ENCODE peak calls at places on chromosome 7, in four cellular contexts. One of them, this sample, is unnamed.

GRCh38 chr7:92784935-92785334 is 51.4 kb downstream of the CDK6 start:
- DNase-seq in ovary: no peak
- DNase-seq in HL-60: no peak
- DNase-seq in CD8-positive, alpha-beta T cell: no peak
- DNase-seq in this sample: no peak

GRCh38 chr7:44293561-44294324 is 31.7 kb downstream of the CAMK2B start:
- DNase-seq in CD8-positive, alpha-beta T cell: no peak
- DNase-seq in ovary: peak
- DNase-seq in HL-60: no peak
- DNase-seq in this sample: no peak

GRCh38 chr7:105896407-105896842 is 20.0 kb upstream of the ATXN7L1 start:
- DNase-seq in ovary: no peak
- DNase-seq in CD8-positive, alpha-beta T cell: no peak
- DNase-seq in HL-60: no peak
- DNase-seq in this sample: no peak

GRCh38 chr7:95933618-95934017 is 161.3 kb downstream of the DYNC1I1 start:
- DNase-seq in ovary: no peak
- DNase-seq in CD8-positive, alpha-beta T cell: no peak
- DNase-seq in HL-60: no peak
- DNase-seq in this sample: no peak

GRCh38 chr7:144454256-144455039 is 51.0 kb upstream of the NOBOX start:
- DNase-seq in ovary: no peak
- DNase-seq in CD8-positive, alpha-beta T cell: no peak
- DNase-seq in HL-60: no peak
- DNase-seq in this sample: no peak

GRCh38 chr7:95229301-95229700 is 95.0 kb downstream of the PON1 start:
- DNase-seq in HL-60: no peak
- DNase-seq in ovary: no peak
- DNase-seq in CD8-positive, alpha-beta T cell: no peak
- DNase-seq in this sample: no peak

GRCh38 chr7:102811942-102812678 is 63.3 kb downstream of the FAM185A start:
- DNase-seq in CD8-positive, alpha-beta T cell: no peak
- DNase-seq in ovary: no peak
- DNase-seq in HL-60: peak
- DNase-seq in this sample: no peak

GRCh38 chr7:155947051-155947450 is 134.8 kb upstream of the SHH start:
- DNase-seq in ovary: no peak
- DNase-seq in CD8-positive, alpha-beta T cell: no peak
- DNase-seq in HL-60: no peak
- DNase-seq in this sample: no peak

GRCh38 chr7:40297741-40298311 is 163.0 kb downstream of the SUGCT start:
- DNase-seq in CD8-positive, alpha-beta T cell: no peak
- DNase-seq in ovary: no peak
- DNase-seq in HL-60: no peak
- DNase-seq in this sample: no peak

GRCh38 chr7:130232209-130232608 is 24.5 kb downstream of the SSMEM1 start:
- DNase-seq in ovary: no peak
- DNase-seq in HL-60: no peak
- DNase-seq in CD8-positive, alpha-beta T cell: no peak
- DNase-seq in this sample: no peak

GRCh38 chr7:28096713-28097112 is 83.9 kb downstream of the JAZF1 start:
- DNase-seq in CD8-positive, alpha-beta T cell: no peak
- DNase-seq in HL-60: peak
- DNase-seq in ovary: peak
- DNase-seq in this sample: no peak

GRCh38 chr7:12220321-12221046 is 9.4 kb downstream of the TMEM106B start:
- DNase-seq in ovary: no peak
- DNase-seq in HL-60: no peak
- DNase-seq in CD8-positive, alpha-beta T cell: no peak
- DNase-seq in this sample: no peak

GRCh38 chr7:42099837-42100508 is 137.0 kb downstream of the GLI3 start:
- DNase-seq in HL-60: peak
- DNase-seq in CD8-positive, alpha-beta T cell: no peak
- DNase-seq in ovary: no peak
- DNase-seq in this sample: no peak

DNA sequence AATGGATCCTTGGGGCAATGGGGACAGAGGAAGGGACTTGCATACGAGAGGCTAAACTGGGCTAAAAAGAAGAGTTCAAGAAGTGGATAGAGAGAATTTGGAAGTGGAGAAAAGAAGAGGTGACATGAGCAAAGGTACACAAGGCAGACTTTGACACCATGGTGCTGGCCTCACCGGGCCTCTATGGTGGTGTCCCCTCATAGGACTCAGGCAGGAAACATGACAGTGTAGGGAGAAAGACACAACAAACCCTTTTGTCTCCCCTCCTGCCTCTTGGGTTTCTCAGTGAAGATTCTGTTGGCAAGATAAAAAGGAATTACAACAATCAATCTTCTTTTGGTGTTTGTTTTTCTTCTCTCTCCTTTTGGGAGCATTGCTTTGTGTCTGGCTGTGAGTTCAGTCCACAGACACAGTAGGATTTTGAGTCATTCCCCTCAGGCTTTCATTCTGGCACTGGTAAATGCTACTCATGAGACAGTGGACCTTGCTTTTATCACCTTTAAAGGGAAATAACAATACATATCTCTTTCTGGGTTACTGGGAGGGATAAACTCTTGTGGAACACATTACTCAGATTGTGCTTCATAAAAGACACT is 827.7 kb downstream of the TNS3 start:
- DNase-seq in ovary: no peak
- DNase-seq in HL-60: no peak
- DNase-seq in CD8-positive, alpha-beta T cell: no peak
- DNase-seq in this sample: no peak
- H3K27ac ChIP-seq in ovary: no peak
- H3K27ac ChIP-seq in HL-60: no peak
- H3K27ac ChIP-seq in CD8-positive, alpha-beta T cell: no peak
- H3K27ac ChIP-seq in this sample: no peak

DNA sequence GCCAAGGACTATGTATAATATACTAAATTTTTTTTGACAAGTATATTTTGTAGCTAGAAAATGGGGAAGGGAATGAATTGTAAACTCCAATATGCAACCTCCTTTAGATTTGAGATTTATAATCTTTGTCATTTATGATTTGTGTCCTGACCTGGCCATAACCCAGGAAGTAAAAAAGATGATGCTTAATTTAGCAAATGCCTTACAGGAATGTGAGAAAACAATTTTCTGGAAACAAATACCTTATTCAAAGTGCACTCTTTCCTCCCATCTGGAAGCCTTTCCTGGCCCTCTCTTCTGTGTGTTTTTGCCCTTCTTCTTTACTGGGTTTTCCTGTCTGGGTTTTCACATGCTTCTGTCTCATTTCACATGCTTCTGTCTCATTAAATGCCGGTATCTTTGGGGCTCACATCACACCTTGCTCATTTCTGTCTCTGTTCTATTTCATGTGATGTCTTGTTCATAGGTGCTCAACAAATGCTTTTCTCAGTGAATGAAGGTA is 149.2 kb downstream of the RAPGEF5 start:
- DNase-seq in HL-60: no peak
- DNase-seq in ovary: no peak
- DNase-seq in CD8-positive, alpha-beta T cell: no peak
- DNase-seq in this sample: no peak
- H3K27ac ChIP-seq in HL-60: no peak
- H3K27ac ChIP-seq in ovary: no peak
- H3K27ac ChIP-seq in CD8-positive, alpha-beta T cell: no peak
- H3K27ac ChIP-seq in this sample: no peak

DNA sequence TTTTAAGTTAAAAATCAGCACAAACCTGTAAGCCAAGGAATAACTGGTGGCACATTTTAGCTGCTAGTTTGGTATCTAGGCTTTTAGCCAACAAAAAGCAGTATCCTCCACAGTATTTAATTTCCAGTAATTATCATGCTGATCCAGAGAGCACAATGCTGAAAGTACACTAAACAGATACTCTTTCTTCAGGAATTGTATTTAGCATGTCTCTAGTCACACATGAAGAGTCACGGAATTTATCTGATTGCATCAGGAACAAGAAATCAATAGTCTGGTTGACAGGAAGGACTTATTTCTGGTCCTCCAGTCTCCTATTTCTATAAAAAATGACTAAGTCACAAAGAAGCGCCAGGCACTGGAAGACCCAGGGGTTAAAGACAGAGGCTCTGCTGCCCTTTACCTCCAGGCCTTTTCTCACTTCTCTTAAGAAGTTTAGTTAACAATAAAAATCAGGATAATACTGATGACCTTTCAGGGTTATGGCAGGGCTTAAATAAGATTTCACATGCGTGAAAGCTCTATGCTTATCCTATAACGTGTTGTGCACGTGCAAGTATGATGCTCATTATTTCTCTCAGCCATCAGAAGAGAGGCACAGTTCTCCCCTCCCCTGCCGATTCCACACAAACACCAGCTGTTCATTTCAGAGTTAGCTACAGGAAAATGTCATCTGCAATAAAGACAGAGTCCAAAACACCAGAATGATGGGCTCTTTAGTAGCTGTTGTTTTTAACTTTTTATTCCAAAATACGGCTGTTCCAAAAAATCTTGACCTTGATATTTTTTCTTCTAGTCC is 36.8 kb downstream of the SLC26A4 start:
- DNase-seq in CD8-positive, alpha-beta T cell: no peak
- DNase-seq in ovary: no peak
- DNase-seq in HL-60: no peak
- DNase-seq in this sample: no peak
- H3K27ac ChIP-seq in CD8-positive, alpha-beta T cell: no peak
- H3K27ac ChIP-seq in ovary: no peak
- H3K27ac ChIP-seq in HL-60: no peak
- H3K27ac ChIP-seq in this sample: no peak

GRCh38 chr7:78649976-78650375 is 803.5 kb downstream of the MAGI2 start:
- DNase-seq in HL-60: no peak
- DNase-seq in ovary: no peak
- DNase-seq in CD8-positive, alpha-beta T cell: no peak
- DNase-seq in this sample: no peak
- H3K27ac ChIP-seq in HL-60: no peak
- H3K27ac ChIP-seq in ovary: no peak
- H3K27ac ChIP-seq in CD8-positive, alpha-beta T cell: no peak
- H3K27ac ChIP-seq in this sample: no peak

DNA sequence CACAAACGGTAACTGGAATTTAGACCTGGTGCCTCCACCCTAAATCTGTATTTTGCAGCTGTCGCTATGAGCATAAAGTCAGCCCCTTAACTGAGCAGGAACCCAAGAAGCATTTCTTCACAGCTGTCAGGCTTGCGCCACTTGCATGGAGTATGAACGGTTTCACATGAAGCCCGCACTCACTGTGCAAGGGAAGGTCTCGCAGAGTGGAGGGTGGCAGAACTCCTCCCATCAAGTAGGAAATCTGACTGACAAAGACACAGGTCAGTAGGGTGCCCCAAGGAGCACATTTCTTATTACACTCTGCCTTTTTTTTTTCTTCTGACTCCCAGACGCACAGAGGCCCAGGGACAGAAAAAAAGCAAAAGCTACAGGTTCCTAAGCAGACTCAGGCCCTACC is 58.5 kb downstream of the ELMO1 start:
- DNase-seq in CD8-positive, alpha-beta T cell: no peak
- DNase-seq in ovary: no peak
- DNase-seq in HL-60: peak
- DNase-seq in this sample: no peak
- H3K27ac ChIP-seq in CD8-positive, alpha-beta T cell: no peak
- H3K27ac ChIP-seq in ovary: no peak
- H3K27ac ChIP-seq in HL-60: peak
- H3K27ac ChIP-seq in this sample: no peak

GRCh38 chr7:26087321-26088091 is 64.5 kb upstream of the NFE2L3 start:
- DNase-seq in HL-60: no peak
- DNase-seq in CD8-positive, alpha-beta T cell: no peak
- DNase-seq in ovary: no peak
- DNase-seq in this sample: no peak
- H3K27ac ChIP-seq in HL-60: no peak
- H3K27ac ChIP-seq in CD8-positive, alpha-beta T cell: no peak
- H3K27ac ChIP-seq in ovary: no peak
- H3K27ac ChIP-seq in this sample: no peak

DNA sequence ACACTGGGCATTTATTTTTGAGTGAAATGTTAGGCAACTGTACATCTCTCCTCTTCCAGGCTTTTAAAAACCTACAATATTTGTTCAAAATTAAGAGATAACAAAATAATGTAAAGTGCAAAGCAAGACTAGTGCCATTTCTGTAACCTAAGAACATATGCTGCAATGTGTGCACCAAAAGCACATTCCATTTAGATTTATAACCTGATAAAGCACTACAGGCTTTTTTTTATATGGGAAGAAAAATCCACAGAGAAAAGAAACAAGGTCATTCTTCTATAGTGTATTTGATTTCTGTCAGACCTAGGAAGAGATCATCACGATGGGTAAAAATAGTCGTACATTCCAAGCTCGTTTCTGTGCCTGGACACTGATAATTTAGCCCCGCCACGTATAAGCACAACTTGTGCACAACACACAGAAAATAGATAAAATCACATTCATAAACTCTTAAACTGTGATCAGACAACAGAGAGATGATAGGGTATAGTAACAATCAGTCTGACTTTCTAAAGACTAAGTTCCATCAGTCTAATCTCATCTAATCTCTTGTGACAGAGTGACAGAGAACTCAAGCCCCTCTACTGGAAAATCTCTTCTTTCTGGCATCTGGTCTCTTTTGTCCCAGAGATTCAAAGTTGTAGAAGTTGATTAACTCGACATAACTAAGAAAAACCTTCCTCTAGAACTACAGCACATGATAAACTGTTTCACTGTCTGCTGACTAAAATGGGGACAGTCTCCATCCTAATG is 6.7 kb downstream of the LAMB1 start:
- DNase-seq in CD8-positive, alpha-beta T cell: no peak
- DNase-seq in ovary: no peak
- DNase-seq in HL-60: no peak
- DNase-seq in this sample: no peak
- H3K27ac ChIP-seq in CD8-positive, alpha-beta T cell: no peak
- H3K27ac ChIP-seq in ovary: no peak
- H3K27ac ChIP-seq in HL-60: no peak
- H3K27ac ChIP-seq in this sample: no peak

GRCh38 chr7:16770657-16771329 is 17.2 kb downstream of the TSPAN13 start:
- DNase-seq in CD8-positive, alpha-beta T cell: no peak
- DNase-seq in ovary: no peak
- DNase-seq in HL-60: no peak
- DNase-seq in this sample: no peak
- H3K27ac ChIP-seq in CD8-positive, alpha-beta T cell: no peak
- H3K27ac ChIP-seq in ovary: no peak
- H3K27ac ChIP-seq in HL-60: no peak
- H3K27ac ChIP-seq in this sample: no peak

GRCh38 chr7:140521426-140521825 is 42.1 kb upstream of the MKRN1 start:
- DNase-seq in ovary: no peak
- DNase-seq in CD8-positive, alpha-beta T cell: no peak
- DNase-seq in HL-60: no peak
- DNase-seq in this sample: no peak

GRCh38 chr7:140519007-140519399 is 39.7 kb upstream of the MKRN1 start:
- DNase-seq in HL-60: no peak
- DNase-seq in ovary: no peak
- DNase-seq in CD8-positive, alpha-beta T cell: no peak
- DNase-seq in this sample: no peak

GRCh38 chr7:140517546-140518369 is 38.5 kb upstream of the MKRN1 start:
- DNase-seq in HL-60: peak
- DNase-seq in CD8-positive, alpha-beta T cell: peak
- DNase-seq in ovary: peak
- DNase-seq in this sample: peak

GRCh38 chr7:140518370-140519006 is 39.2 kb upstream of the MKRN1 start:
- DNase-seq in CD8-positive, alpha-beta T cell: no peak
- DNase-seq in ovary: no peak
- DNase-seq in HL-60: no peak
- DNase-seq in this sample: no peak
- H3K27ac ChIP-seq in CD8-positive, alpha-beta T cell: no peak
- H3K27ac ChIP-seq in ovary: peak
- H3K27ac ChIP-seq in HL-60: no peak
- H3K27ac ChIP-seq in this sample: no peak

GRCh38 chr7:2074694-2075093 is 158.1 kb downstream of the MAD1L1 start:
- DNase-seq in HL-60: peak
- DNase-seq in CD8-positive, alpha-beta T cell: no peak
- DNase-seq in ovary: no peak
- DNase-seq in this sample: no peak
- H3K27ac ChIP-seq in HL-60: peak
- H3K27ac ChIP-seq in CD8-positive, alpha-beta T cell: no peak
- H3K27ac ChIP-seq in ovary: no peak
- H3K27ac ChIP-seq in this sample: no peak